ENCODE peak calls at places on chromosomes 7 and 10, in four cellular contexts. C is tibial artery; A is putamen; J is stimulated activated CD4-positive, alpha-beta T cell treated with anti-CD3 and anti-CD28 coated beads, Interleukin-15, amount 100 ng/mL, for 48 hours. R is an unnamed sample.
A peak's percentile ranks its signal among the peaks of the same experiment; 100 is the strongest.

GRCh38 chr10:42976353-42977031 is 100.4 kb upstream of the RET start:
- DNase-seq in C (peak; percentile 3), A (no peak), J (no peak), R (no peak)

GRCh38 chr7:88344956-88345832 is 38.5 kb upstream of the STEAP4 start:
- DNase-seq in C (peak; percentile 26), A (peak; percentile 18), J (no peak), R (no peak)

GRCh38 chr10:116710021-116710420 is 32.3 kb downstream of the HSPA12A start:
- DNase-seq in C (no peak), A (no peak), J (no peak), R (no peak)

GRCh38 chr10:28202941-28203352 is 99.9 kb downstream of the MPP7 start:
- DNase-seq in C (peak; percentile 64), A (no peak), J (no peak), R (peak; percentile 22)

GRCh38 chr7:120553497-120553896 is 280.5 kb downstream of the KCND2 start:
- DNase-seq in C (no peak), A (no peak), J (no peak), R (no peak)

GRCh38 chr10:29634764-29635625 is at the start of gene SVIL:
- DNase-seq in C (peak; percentile 85), A (no peak), J (no peak), R (peak; percentile 93)

GRCh38 chr7:123687161-123687560 is 31.5 kb downstream of the LMOD2 start:
- DNase-seq in C (no peak), A (no peak), J (no peak), R (no peak)

GRCh38 chr10:29105516-29106215 is 183.2 kb upstream of the LYZL1 start:
- DNase-seq in C (no peak), A (no peak), J (no peak), R (no peak)

GRCh38 chr10:68348265-68348741 is 15.6 kb upstream of the PBLD start:
- DNase-seq in C (no peak), A (no peak), J (peak; percentile 10), R (no peak)

GRCh38 chr10:29703276-29703675 is 68.5 kb upstream of the SVIL start:
- DNase-seq in C (no peak), A (no peak), J (no peak), R (no peak)

GRCh38 chr10:8032558-8032957 is 21.9 kb upstream of the GATA3 start:
- DNase-seq in C (no peak), A (no peak), J (no peak), R (no peak)

GRCh38 chr7:82039621-82040020 is 269.8 kb upstream of the HGF start:
- DNase-seq in C (no peak), A (no peak), J (no peak), R (no peak)

GRCh38 chr7:2452074-2452507 is 24.1 kb downstream of the GRIFIN start:
- DNase-seq in C (no peak), A (no peak), J (no peak), R (no peak)

GRCh38 chr7:127907638-127908040 is 123.6 kb downstream of the LRRC4 start:
- DNase-seq in C (no peak), A (no peak), J (no peak), R (no peak)

GRCh38 chr7:77558598-77558997 is 21.5 kb downstream of the PTPN12 start:
- DNase-seq in C (no peak), A (no peak), J (no peak), R (no peak)

GRCh38 chr10:43437141-43437860 is 390 bp downstream of the ZNF487 start:
- DNase-seq in C (no peak), A (no peak), J (no peak), R (no peak)

GRCh38 chr7:30503273-30504212 is 1.1 kb downstream of the GGCT start:
- DNase-seq in C (no peak), A (no peak), J (no peak), R (no peak)

GRCh38 chr10:109894516-109894915 is 28.8 kb downstream of the XPNPEP1 start:
- DNase-seq in C (peak; percentile 90), A (peak; percentile 71), J (no peak), R (peak; percentile 92)

GRCh38 chr10:93514496-93514895 is 18.1 kb downstream of the CEP55 start:
- DNase-seq in C (no peak), A (no peak), J (no peak), R (no peak)

GRCh38 chr10:104367856-104368255 is 14.2 kb downstream of the CFAP58 start:
- DNase-seq in C (no peak), A (no peak), J (no peak), R (no peak)

GRCh38 chr10:119406137-119406536 is 136.4 kb downstream of the RGS10 start:
- DNase-seq in C (no peak), A (no peak), J (no peak), R (no peak)

GRCh38 chr7:252216-252965 is 37.6 kb upstream of the FOXL3 start:
- DNase-seq in C (no peak), A (no peak), J (no peak), R (no peak)

GRCh38 chr10:112811741-112812551 is 138.1 kb upstream of the TCF7L2 start:
- DNase-seq in C (peak; percentile 42), A (no peak), J (no peak), R (no peak)

GRCh38 chr10:3494131-3494878 is 290.7 kb downstream of the KLF6 start:
- DNase-seq in C (peak; percentile 46), A (no peak), J (no peak), R (no peak)

GRCh38 chr7:50981743-50982142 is 199.0 kb upstream of the GRB10 start:
- DNase-seq in C (no peak), A (no peak), J (no peak), R (no peak)

GRCh38 chr7:114865564-114865963 is 56.3 kb upstream of the MDFIC start:
- DNase-seq in C (peak; percentile 49), A (peak; percentile 1), J (peak; percentile 27), R (peak; percentile 24)

GRCh38 chr10:11673346-11674330 is 62.2 kb upstream of the USP6NL start:
- DNase-seq in C (no peak), A (no peak), J (no peak), R (no peak)

GRCh38 chr10:48929413-48929990 is 10.1 kb downstream of the LRRC18 start:
- DNase-seq in C (no peak), A (no peak), J (no peak), R (no peak)

GRCh38 chr7:100983451-100984187 is 14.3 kb downstream of the MUC12 start:
- DNase-seq in C (no peak), A (no peak), J (no peak), R (no peak)

GRCh38 chr10:58531084-58531695 is 18.5 kb downstream of the BICC1 start:
- DNase-seq in C (peak; percentile 55), A (peak; percentile 34), J (peak; percentile 10), R (no peak)

GRCh38 chr7:114548576-114548975 is 134.0 kb downstream of the FOXP2 start:
- DNase-seq in C (no peak), A (no peak), J (no peak), R (no peak)

GRCh38 chr7:106756071-106756470 is 95.1 kb upstream of the CCDC71L start:
- DNase-seq in C (no peak), A (no peak), J (no peak), R (no peak)

GRCh38 chr7:22550514-22551010 is 50.6 kb upstream of the STEAP1B start:
- DNase-seq in C (no peak), A (no peak), J (no peak), R (no peak)

GRCh38 chr10:100743626-100744135 is 1.7 kb upstream of the PAX2 start:
- DNase-seq in C (no peak), A (peak; percentile 37), J (peak; percentile 24), R (peak; percentile 19)

GRCh38 chr10:72746606-72747357 is 54.8 kb downstream of the MCU start:
- DNase-seq in C (no peak), A (no peak), J (no peak), R (no peak)

GRCh38 chr7:28298870-28299484 is 113.3 kb upstream of the CREB5 start:
- DNase-seq in C (no peak), A (peak; percentile 51), J (no peak), R (no peak)

GRCh38 chr10:71319042-71319799 is at the start of gene SLC29A3:
- DNase-seq in C (peak; percentile 74), A (peak; percentile 80), J (peak; percentile 77), R (peak; percentile 65)

GRCh38 chr10:122725768-122726167 is 26.1 kb upstream of the C10orf120 start:
- DNase-seq in C (no peak), A (no peak), J (no peak), R (no peak)

GRCh38 chr10:112785089-112785488 is 165.0 kb upstream of the TCF7L2 start:
- DNase-seq in C (no peak), A (no peak), J (no peak), R (no peak)

GRCh38 chr7:121288894-121289293 is 39.9 kb upstream of the WNT16 start:
- DNase-seq in C (no peak), A (no peak), J (no peak), R (no peak)

R was measured in gastrocnemius medialis.